ENCODE peak calls at places on chromosomes 6 and 20, in five cellular contexts. L is body of pancreas, R is upper lobe of right lung, G is NB4, X is fibroblast of pulmonary artery. C is an unnamed sample.

GRCh38 chr6:118401325-118401998 is 146.6 kb upstream of the PLN start:
- DNase-seq in X (no peak), G (no peak), R (no peak), L (no peak), C (no peak)

GRCh38 chr20:16864069-16864468 is 115.9 kb downstream of the OTOR start:
- DNase-seq in L (no peak), R (no peak), X (peak), G (peak), C (no peak)

GRCh38 chr6:34455831-34456230 is 10.0 kb upstream of the PACSIN1 start:
- DNase-seq in R (no peak), X (no peak), L (no peak), G (peak), C (no peak)

GRCh38 chr6:28281288-28282064 is at the start of gene PGBD1:
- DNase-seq in X (peak), L (peak), G (peak), R (peak), C (peak)

GRCh38 chr20:38303908-38304379 is at the start of gene BPI:
- DNase-seq in L (peak), G (peak), R (peak), X (no peak), C (peak)

GRCh38 chr6:29748391-29749352 is 25.4 kb downstream of the HLA-F start:
- DNase-seq in G (no peak), X (peak), R (peak), L (peak), C (peak)

GRCh38 chr6:125986956-125987617 is 747 bp downstream of the TRMT11 start:
- DNase-seq in G (peak), L (no peak), R (no peak), X (peak), C (no peak)

GRCh38 chr6:53359843-53360834 is 11.4 kb upstream of the ELOVL5 start:
- DNase-seq in G (peak), R (no peak), X (peak), L (no peak), C (no peak)

GRCh38 chr20:42041000-42041565 is 422.9 kb upstream of the CHD6 start:
- DNase-seq in G (no peak), R (no peak), X (no peak), L (no peak), C (no peak)

GRCh38 chr20:20360464-20360863 is 7.4 kb upstream of the INSM1 start:
- DNase-seq in G (peak), L (peak), R (no peak), X (peak), C (peak)

GRCh38 chr20:22560817-22561216 is 23.6 kb downstream of the FOXA2 start:
- DNase-seq in X (no peak), G (no peak), R (no peak), L (no peak), C (no peak)

GRCh38 chr6:123527406-123527805 is 109.3 kb downstream of the TRDN start:
- DNase-seq in L (no peak), X (no peak), R (no peak), G (peak), C (no peak)

GRCh38 chr6:158639056-158639455 is 5.5 kb downstream of the DYNLT1 start:
- DNase-seq in L (no peak), R (peak), G (no peak), X (no peak), C (no peak)

GRCh38 chr6:167720456-167721285 is 106.0 kb upstream of the AFDN start:
- DNase-seq in G (no peak), R (no peak), X (no peak), L (no peak), C (no peak)

GRCh38 chr6:11711644-11711993 is 67.0 kb downstream of the ADTRP start:
- DNase-seq in X (no peak), R (peak), G (peak), L (no peak), C (no peak)

GRCh38 chr6:163333686-163334085 is 80.8 kb upstream of the QKI start:
- DNase-seq in R (no peak), L (no peak), X (no peak), G (no peak), C (no peak)

GRCh38 chr20:2767768-2768631 is 32.4 kb downstream of the CPXM1 start:
- DNase-seq in X (peak), G (no peak), L (peak), R (peak), C (no peak)

GRCh38 chr6:167712332-167713087 is 114.2 kb upstream of the AFDN start:
- DNase-seq in X (no peak), G (no peak), L (no peak), R (no peak), C (no peak)

GRCh38 chr6:158686311-158686710 is 36.5 kb downstream of the SYTL3 start:
- DNase-seq in R (no peak), X (no peak), L (no peak), G (no peak), C (no peak)

GRCh38 chr6:111173341-111173740 is 86.0 kb downstream of the SLC16A10 start:
- DNase-seq in G (no peak), L (no peak), X (no peak), R (no peak), C (no peak)

GRCh38 chr6:11386726-11387125 is 150.8 kb upstream of the TMEM170B start:
- DNase-seq in G (no peak), X (no peak), L (no peak), R (no peak), C (no peak)

GRCh38 chr20:7015257-7015656 is 247.8 kb downstream of the BMP2 start:
- DNase-seq in X (no peak), L (no peak), R (no peak), G (no peak), C (no peak)

DNA sequence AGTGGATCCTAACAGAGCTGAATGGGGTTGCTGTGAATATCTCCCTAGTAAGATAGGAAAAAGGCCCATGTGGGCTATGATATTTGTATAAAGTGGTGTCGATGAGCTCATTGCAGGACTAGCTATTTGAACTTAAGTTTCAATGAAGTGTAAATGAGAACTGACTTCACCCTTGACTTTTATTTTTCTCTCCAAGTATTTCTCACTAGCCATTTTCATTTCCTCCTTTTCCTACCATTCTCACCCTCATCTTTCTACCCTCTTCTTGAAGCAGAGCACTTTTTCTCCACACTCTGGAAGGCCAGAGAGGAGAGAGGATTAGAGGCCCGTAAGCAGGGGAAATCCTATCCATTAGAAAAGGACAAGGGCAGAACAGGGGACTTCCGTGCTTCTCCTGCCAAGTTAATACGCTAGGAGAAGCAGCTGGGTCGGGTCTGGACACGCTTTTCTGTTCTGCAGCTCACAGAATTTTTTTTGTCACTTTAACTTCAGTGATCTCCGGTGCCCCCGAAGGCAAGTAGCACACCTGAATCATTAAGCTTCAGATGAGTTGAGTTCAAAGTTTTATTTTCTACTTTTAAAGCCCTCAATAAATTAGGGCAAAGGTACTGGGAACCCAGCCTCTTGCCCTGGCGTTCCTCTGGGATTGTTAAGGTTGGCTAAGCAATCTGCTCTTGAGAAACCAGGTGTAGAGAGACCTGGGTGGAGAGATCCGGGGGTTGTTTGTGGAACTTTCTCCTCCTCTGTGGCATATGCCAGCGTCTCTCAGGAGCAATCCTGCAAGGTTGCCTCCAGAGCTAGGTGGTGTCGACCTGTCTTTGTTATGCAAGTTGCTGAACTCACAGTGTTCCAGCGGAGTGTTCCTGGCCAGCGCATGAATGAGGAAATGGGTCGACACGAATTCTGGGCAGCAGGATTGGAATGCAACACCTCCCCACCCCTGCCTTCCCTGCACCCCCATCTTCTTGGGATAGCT is 56.2 kb upstream of the ARID1B start:
- DNase-seq in L (peak), G (peak), X (peak), R (peak), C (no peak)
- H3K4me3 ChIP-seq in L (no peak), G (no peak), X (no peak), R (peak), C (no peak)

GRCh38 chr20:62305149-62305764 is 2.5 kb downstream of the ADRM1 start:
- DNase-seq in X (no peak), G (no peak), L (peak), R (no peak), C (no peak)
- H3K4me3 ChIP-seq in X (peak), G (peak), L (no peak), R (peak), C (no peak)

DNA sequence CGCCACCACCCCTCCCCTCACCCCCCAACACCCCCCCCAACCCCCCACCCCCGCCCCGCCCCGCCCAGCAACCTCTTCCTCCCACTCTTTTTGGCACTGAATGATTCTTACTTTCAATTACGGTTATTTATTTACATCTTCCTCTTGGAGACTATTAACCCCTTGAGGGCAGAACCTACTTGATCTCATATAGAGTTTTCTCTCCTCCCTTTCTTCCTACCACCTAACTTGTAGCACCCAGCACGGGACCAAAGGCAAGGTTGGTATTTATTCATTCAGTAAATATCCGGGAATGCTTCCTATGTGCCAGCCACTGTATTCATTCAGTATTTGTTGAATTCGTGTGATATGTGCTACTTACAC is 1.2 kb upstream of the CNKSR3 start:
- DNase-seq in R (no peak), G (no peak), X (no peak), L (peak), C (no peak)
- H3K4me3 ChIP-seq in R (peak), G (no peak), X (no peak), L (no peak), C (no peak)

GRCh38 chr20:10672579-10673127 is 1.1 kb downstream of the JAG1 start:
- DNase-seq in L (peak), G (peak), X (peak), R (peak), C (no peak)

GRCh38 chr20:10671850-10672578 is 1.8 kb downstream of the JAG1 start:
- DNase-seq in X (no peak), G (peak), L (peak), R (peak), C (no peak)

GRCh38 chr20:10674684-10675455 is 1.1 kb upstream of the JAG1 start:
- DNase-seq in L (peak), G (peak), X (peak), R (peak), C (no peak)

GRCh38 chr20:10673831-10674683 is at the start of gene JAG1:
- DNase-seq in L (peak), X (peak), R (peak), G (peak), C (peak)

GRCh38 chr20:10673176-10673830 is 496 bp downstream of the JAG1 start:
- DNase-seq in X (no peak), L (peak), R (peak), G (peak), C (no peak)
- H3K4me3 ChIP-seq in X (peak), L (peak), R (peak), G (peak), C (peak)

DNA sequence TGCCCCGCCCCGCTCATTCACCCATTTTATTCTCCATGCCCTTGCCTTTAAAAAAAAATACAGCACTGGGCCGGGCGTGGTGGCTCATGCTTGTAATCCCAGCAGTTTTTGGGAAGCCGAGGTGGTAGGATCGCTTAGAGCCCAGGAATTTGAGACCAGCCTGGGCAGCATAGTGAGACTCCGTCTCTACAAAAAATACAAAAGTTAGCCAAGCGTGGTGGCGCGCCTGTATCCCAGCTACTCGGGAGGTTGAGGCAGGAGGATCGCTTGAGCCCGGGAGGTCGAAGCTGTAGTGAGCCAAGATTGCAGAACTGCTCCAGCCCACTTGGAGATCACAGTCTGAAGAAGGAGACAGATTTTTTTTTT is 407 bp upstream of the KIF6 start:
- DNase-seq in X (no peak), G (no peak), L (no peak), R (no peak), C (no peak)
- H3K4me3 ChIP-seq in X (peak), G (no peak), L (no peak), R (peak), C (peak)

DNA sequence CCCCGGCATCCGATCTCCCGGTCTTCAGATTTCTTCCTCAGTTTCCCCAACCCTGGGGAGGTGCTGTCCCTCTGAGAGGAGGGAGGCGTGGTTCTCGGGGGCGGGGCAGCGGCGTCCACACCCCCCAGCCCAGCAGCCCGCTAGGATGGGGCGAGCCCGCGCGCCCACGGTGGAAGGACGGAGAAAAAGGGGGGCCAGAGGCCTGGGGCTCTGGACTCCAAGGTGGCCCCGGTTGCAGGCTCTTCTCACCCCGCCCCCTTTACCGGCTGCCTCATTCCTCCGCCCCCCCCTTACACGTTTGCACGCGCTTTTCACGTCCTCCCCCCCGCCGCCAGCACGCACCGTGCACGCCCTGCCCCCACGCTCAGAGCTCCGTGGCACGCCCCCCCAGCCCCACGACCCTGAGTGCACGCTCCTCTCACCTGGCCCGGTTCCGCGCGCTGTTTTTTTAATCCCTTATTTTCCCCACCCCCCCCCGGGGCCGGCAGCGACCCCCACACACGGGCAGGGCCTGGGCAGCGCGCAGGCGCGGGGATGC is 402 bp downstream of the ZBTB12 start:
- DNase-seq in X (peak), L (peak), R (peak), G (peak), C (no peak)
- H3K4me3 ChIP-seq in X (peak), L (peak), R (peak), G (peak), C (peak)

GRCh38 chr6:106103728-106104109 is 17.6 kb downstream of the PRDM1 start:
- DNase-seq in L (no peak), G (no peak), X (no peak), R (no peak), C (no peak)

GRCh38 chr6:106101466-106101865 is 15.3 kb downstream of the PRDM1 start:
- DNase-seq in L (no peak), X (no peak), R (no peak), G (no peak), C (no peak)

GRCh38 chr6:106102034-106102433 is 15.9 kb downstream of the PRDM1 start:
- DNase-seq in X (no peak), R (no peak), G (no peak), L (no peak), C (no peak)

GRCh38 chr6:106104476-106104875 is 18.3 kb downstream of the PRDM1 start:
- DNase-seq in L (no peak), R (no peak), X (no peak), G (no peak), C (no peak)

GRCh38 chr6:106102967-106103727 is 17.0 kb downstream of the PRDM1 start:
- DNase-seq in R (no peak), G (no peak), X (no peak), L (no peak), C (no peak)
- H3K4me3 ChIP-seq in R (peak), G (no peak), X (peak), L (no peak), C (no peak)

DNA sequence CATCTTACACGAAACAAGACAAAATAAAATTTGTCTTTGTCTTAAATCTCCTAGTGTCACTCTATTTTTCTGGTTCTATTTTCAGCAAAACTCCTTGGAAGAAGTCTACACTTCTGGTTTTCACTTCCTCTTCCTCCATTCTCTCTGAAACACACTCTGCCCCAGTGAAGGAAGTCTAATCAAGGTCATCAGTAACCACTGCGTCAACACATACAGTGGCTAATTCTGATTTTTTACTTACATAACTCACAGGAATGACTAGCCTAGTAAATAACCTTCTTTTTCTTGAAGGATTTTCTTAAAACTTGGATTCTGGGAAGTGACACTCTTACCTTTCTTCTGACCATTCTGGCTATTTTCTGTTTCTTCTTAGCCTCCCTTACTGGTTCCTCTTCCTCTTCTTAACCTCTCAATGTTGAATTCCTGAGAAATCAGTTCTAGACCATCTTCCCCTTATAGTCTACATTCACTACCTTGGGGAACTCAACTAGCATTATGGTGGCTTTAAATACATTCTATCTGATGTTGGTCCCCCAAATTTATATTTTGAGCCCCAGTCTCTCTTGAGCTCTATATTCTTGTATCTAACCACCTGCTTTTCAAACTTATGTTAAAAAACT is 37.5 kb downstream of the AIG1 start:
- DNase-seq in L (peak), G (peak), X (no peak), R (no peak), C (no peak)
- H3K4me3 ChIP-seq in L (no peak), G (no peak), X (no peak), R (no peak), C (no peak)

C was measured in skeletal muscle cell.